ENCODE peak calls at places on chromosomes 4 and X, in five cellular contexts. One of them, this sample, is unnamed.

GRCh38 chr4:7398104-7398423 is 36.7 kb downstream of the PSAPL1 start:
- DNase-seq in IMR-90: peak
- DNase-seq in GM23338: no peak
- DNase-seq in A549: no peak
- DNase-seq in left ventricle myocardium inferior: peak
- DNase-seq in this sample: no peak

GRCh38 chrX:109732319-109732779 is 708 bp downstream of the ACSL4 start:
- DNase-seq in IMR-90: peak
- DNase-seq in GM23338: peak
- DNase-seq in A549: peak
- DNase-seq in left ventricle myocardium inferior: no peak
- DNase-seq in this sample: no peak

GRCh38 chrX:134849390-134849789 is 141.4 kb upstream of the SMIM10 start:
- DNase-seq in IMR-90: peak
- DNase-seq in GM23338: no peak
- DNase-seq in A549: no peak
- DNase-seq in left ventricle myocardium inferior: no peak
- DNase-seq in this sample: no peak

GRCh38 chrX:135740683-135741149 is 27.3 kb downstream of the CT45A3 start:
- DNase-seq in IMR-90: no peak
- DNase-seq in GM23338: peak
- DNase-seq in A549: peak
- DNase-seq in left ventricle myocardium inferior: no peak
- DNase-seq in this sample: no peak

GRCh38 chrX:73849054-73849453 is 286.1 kb downstream of the CHIC1 start:
- DNase-seq in IMR-90: no peak
- DNase-seq in GM23338: no peak
- DNase-seq in A549: no peak
- DNase-seq in left ventricle myocardium inferior: no peak
- DNase-seq in this sample: no peak

GRCh38 chrX:137742846-137743245 is 176.9 kb downstream of the ZIC3 start:
- DNase-seq in IMR-90: no peak
- DNase-seq in GM23338: peak
- DNase-seq in A549: no peak
- DNase-seq in left ventricle myocardium inferior: no peak
- DNase-seq in this sample: no peak

GRCh38 chr4:86319390-86319789 is 40.5 kb downstream of the MAPK10 start:
- DNase-seq in IMR-90: no peak
- DNase-seq in GM23338: no peak
- DNase-seq in A549: no peak
- DNase-seq in left ventricle myocardium inferior: no peak
- DNase-seq in this sample: no peak

GRCh38 chr4:40046311-40046980 is 10.2 kb upstream of the N4BP2 start:
- DNase-seq in IMR-90: peak
- DNase-seq in GM23338: no peak
- DNase-seq in A549: peak
- DNase-seq in left ventricle myocardium inferior: no peak
- DNase-seq in this sample: no peak

GRCh38 chr4:27917381-27917780 is 1056.7 kb downstream of the STIM2 start:
- DNase-seq in IMR-90: no peak
- DNase-seq in GM23338: no peak
- DNase-seq in A549: no peak
- DNase-seq in left ventricle myocardium inferior: no peak
- DNase-seq in this sample: no peak

GRCh38 chr4:27003602-27004238 is 143.1 kb downstream of the STIM2 start:
- DNase-seq in IMR-90: peak
- DNase-seq in GM23338: no peak
- DNase-seq in A549: no peak
- DNase-seq in left ventricle myocardium inferior: no peak
- DNase-seq in this sample: no peak

GRCh38 chr4:43234626-43235025 is 342.1 kb downstream of the GRXCR1 start:
- DNase-seq in IMR-90: peak
- DNase-seq in GM23338: peak
- DNase-seq in A549: no peak
- DNase-seq in left ventricle myocardium inferior: no peak
- DNase-seq in this sample: no peak

DNA sequence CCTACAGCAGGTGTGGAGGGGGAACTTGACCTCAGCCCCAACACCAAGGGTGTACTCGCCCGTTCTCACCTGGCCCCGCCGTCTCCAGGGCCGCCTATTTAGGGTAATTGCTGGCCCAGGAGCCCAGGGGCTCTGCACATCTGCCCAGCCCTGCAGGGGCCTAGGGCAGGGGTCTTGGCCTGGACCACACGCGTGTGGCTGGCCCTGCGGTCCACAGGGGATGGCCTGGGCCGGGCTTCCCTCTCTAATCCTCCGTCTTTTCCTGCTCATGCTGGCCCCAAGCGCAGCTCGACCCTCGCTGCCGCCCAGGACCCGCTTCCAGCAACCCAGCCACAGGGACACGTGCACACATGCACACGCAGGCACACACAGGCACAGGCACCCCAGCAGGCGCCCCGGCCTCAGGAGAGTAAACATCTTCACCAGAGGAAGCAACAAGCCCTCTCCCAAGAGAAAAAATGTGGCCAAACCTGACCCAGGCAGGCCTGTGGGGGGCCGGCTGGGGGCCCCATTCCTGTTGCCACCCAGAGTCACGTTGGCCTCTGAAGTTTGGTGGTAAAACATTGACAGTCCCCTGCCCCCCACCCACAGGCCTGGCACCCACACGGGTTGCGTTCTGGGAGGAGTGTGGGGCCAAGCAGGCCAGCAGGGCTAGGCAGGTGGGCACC is 24.6 kb upstream of the FGFR3 start:
- DNase-seq in IMR-90: no peak
- DNase-seq in GM23338: no peak
- DNase-seq in A549: no peak
- DNase-seq in left ventricle myocardium inferior: no peak
- DNase-seq in this sample: no peak
- H3K27ac ChIP-seq in IMR-90: no peak
- H3K27ac ChIP-seq in GM23338: no peak
- H3K27ac ChIP-seq in A549: peak
- H3K27ac ChIP-seq in left ventricle myocardium inferior: no peak
- H3K27ac ChIP-seq in this sample: peak

DNA sequence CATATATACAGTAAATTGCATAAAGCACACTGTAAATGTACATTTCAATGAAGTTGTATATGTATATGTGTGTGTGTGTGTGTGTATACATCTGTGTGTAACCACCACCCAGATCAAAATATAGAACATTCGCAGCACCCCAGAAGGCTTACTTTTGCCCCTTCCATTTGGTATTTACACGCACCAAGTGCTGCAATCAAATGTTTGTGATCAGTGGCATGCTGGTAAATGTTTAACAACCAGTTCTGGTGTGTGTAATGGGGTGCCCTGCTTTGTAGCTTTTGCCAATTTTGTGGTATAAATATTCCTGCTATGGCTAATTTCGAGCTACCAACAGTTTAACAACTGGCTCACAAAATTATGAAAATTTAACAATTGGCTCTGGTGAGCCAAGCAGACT is 101.3 kb downstream of the RTL5 start:
- DNase-seq in IMR-90: no peak
- DNase-seq in GM23338: no peak
- DNase-seq in A549: peak
- DNase-seq in left ventricle myocardium inferior: no peak
- DNase-seq in this sample: no peak
- H3K27ac ChIP-seq in IMR-90: no peak
- H3K27ac ChIP-seq in GM23338: no peak
- H3K27ac ChIP-seq in A549: peak
- H3K27ac ChIP-seq in left ventricle myocardium inferior: no peak
- H3K27ac ChIP-seq in this sample: peak

GRCh38 chr4:2596153-2596552 is 59.7 kb downstream of the FAM193A start:
- DNase-seq in IMR-90: no peak
- DNase-seq in GM23338: no peak
- DNase-seq in A549: no peak
- DNase-seq in left ventricle myocardium inferior: no peak
- DNase-seq in this sample: no peak

GRCh38 chr4:2600878-2601277 is 64.4 kb downstream of the FAM193A start:
- DNase-seq in IMR-90: no peak
- DNase-seq in GM23338: no peak
- DNase-seq in A549: no peak
- DNase-seq in left ventricle myocardium inferior: no peak
- DNase-seq in this sample: no peak

GRCh38 chr4:2604614-2605013 is 68.2 kb downstream of the FAM193A start:
- DNase-seq in IMR-90: no peak
- DNase-seq in GM23338: no peak
- DNase-seq in A549: no peak
- DNase-seq in left ventricle myocardium inferior: no peak
- DNase-seq in this sample: no peak

GRCh38 chr4:2595436-2595835 is 59.0 kb downstream of the FAM193A start:
- DNase-seq in IMR-90: peak
- DNase-seq in GM23338: no peak
- DNase-seq in A549: no peak
- DNase-seq in left ventricle myocardium inferior: no peak
- DNase-seq in this sample: no peak

DNA sequence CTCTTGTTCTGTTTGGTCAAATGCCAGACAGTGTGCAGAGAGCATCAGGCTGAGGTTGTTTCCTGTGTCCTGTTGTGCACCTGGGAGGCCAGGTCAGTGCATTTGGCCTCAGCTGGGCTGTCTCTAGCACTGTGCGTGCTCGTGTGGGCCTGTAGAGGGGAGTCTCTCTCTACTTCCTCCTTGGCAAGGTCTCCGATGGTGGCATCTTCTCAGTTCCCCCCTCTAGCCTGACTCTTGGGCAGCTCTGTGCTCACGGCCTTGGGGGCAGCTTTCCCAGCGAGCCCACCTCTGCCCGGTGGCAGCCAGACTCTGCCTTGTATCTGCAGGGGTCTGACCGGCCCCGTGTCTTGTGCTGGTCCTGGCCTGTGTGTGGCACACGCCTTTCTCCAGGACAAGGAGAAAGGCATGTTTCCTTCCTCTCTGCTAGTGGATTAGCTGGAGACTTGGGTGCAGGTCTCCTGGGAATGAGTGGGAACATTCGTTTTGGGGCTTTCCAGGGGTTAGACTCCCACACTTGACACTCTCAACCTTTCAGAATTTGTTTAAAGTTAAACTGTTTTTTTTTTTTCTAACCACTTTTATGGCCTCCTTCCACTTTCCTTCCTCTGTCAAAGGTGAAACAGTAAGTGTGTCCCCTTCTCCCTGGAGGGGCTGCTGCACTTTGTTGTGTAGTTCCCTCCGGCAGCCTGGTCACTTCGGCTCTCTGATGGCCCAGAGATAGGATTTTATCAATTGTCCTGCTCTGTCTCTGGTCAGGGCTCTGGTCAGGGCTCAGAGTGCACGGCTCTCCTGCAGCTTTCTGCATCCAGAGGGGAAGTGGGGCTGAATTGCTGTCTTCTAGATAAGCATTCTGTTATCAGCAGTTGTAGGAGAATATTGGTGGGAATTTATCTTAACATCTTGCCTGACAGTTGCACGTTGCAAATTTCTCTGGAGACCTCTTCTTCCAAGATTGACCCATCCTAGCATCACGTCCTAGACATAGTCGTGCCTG is 62.5 kb downstream of the FAM193A start:
- DNase-seq in IMR-90: peak
- DNase-seq in GM23338: peak
- DNase-seq in A549: peak
- DNase-seq in left ventricle myocardium inferior: no peak
- DNase-seq in this sample: no peak
- H3K27ac ChIP-seq in IMR-90: peak
- H3K27ac ChIP-seq in GM23338: peak
- H3K27ac ChIP-seq in A549: no peak
- H3K27ac ChIP-seq in left ventricle myocardium inferior: peak
- H3K27ac ChIP-seq in this sample: no peak

GRCh38 chr4:112214397-112215264 is 17.0 kb upstream of the AP1AR start:
- DNase-seq in IMR-90: peak
- DNase-seq in GM23338: peak
- DNase-seq in A549: peak
- DNase-seq in left ventricle myocardium inferior: no peak
- DNase-seq in this sample: no peak
- H3K27ac ChIP-seq in IMR-90: peak
- H3K27ac ChIP-seq in GM23338: no peak
- H3K27ac ChIP-seq in A549: no peak
- H3K27ac ChIP-seq in left ventricle myocardium inferior: no peak
- H3K27ac ChIP-seq in this sample: no peak

GRCh38 chr4:3287271-3287971 is 5.4 kb upstream of the RGS12 start:
- DNase-seq in IMR-90: no peak
- DNase-seq in GM23338: no peak
- DNase-seq in A549: no peak
- DNase-seq in left ventricle myocardium inferior: no peak
- DNase-seq in this sample: peak

GRCh38 chr4:3284734-3285557 is 7.9 kb upstream of the RGS12 start:
- DNase-seq in IMR-90: no peak
- DNase-seq in GM23338: no peak
- DNase-seq in A549: no peak
- DNase-seq in left ventricle myocardium inferior: no peak
- DNase-seq in this sample: peak

GRCh38 chr4:3286335-3287175 is 6.3 kb upstream of the RGS12 start:
- DNase-seq in IMR-90: no peak
- DNase-seq in GM23338: no peak
- DNase-seq in A549: no peak
- DNase-seq in left ventricle myocardium inferior: no peak
- DNase-seq in this sample: peak

GRCh38 chr4:3283916-3284315 is 8.9 kb upstream of the RGS12 start:
- DNase-seq in IMR-90: no peak
- DNase-seq in GM23338: no peak
- DNase-seq in A549: no peak
- DNase-seq in left ventricle myocardium inferior: no peak
- DNase-seq in this sample: peak

GRCh38 chr4:3285558-3286334 is 7.1 kb upstream of the RGS12 start:
- DNase-seq in IMR-90: peak
- DNase-seq in GM23338: no peak
- DNase-seq in A549: no peak
- DNase-seq in left ventricle myocardium inferior: no peak
- DNase-seq in this sample: peak
- H3K27ac ChIP-seq in IMR-90: no peak
- H3K27ac ChIP-seq in GM23338: no peak
- H3K27ac ChIP-seq in A549: no peak
- H3K27ac ChIP-seq in left ventricle myocardium inferior: no peak
- H3K27ac ChIP-seq in this sample: no peak

This sample was measured in kidney.